ENCODE peak calls at places on chromosomes 16 and 17, in four cellular contexts. One of them, this sample, is unnamed.

GRCh38 chr17:8807070-8807550 is 7.9 kb upstream of the MFSD6L start:
- DNase-seq in K562: no peak
- DNase-seq in HepG2: no peak
- DNase-seq in WTC11: no peak
- DNase-seq in this sample: no peak

GRCh38 chr17:78324391-78325075 is 35.3 kb downstream of the SOCS3 start:
- DNase-seq in K562: no peak
- DNase-seq in HepG2: no peak
- DNase-seq in WTC11: peak; percentile 53
- DNase-seq in this sample: no peak

GRCh38 chr16:306911-307370 is 24.0 kb downstream of the PDIA2 start:
- DNase-seq in WTC11: no peak
- DNase-seq in K562: no peak
- DNase-seq in HepG2: no peak
- DNase-seq in this sample: peak; percentile 45

GRCh38 chr16:87762071-87762571 is 3.7 kb downstream of the KLHDC4 start:
- DNase-seq in K562: no peak
- DNase-seq in WTC11: no peak
- DNase-seq in HepG2: no peak
- DNase-seq in this sample: no peak

GRCh38 chr17:56203430-56203829 is 50.2 kb downstream of the ANKFN1 start:
- DNase-seq in HepG2: peak; percentile 7
- DNase-seq in WTC11: no peak
- DNase-seq in K562: peak; percentile 57
- DNase-seq in this sample: peak; percentile 37

GRCh38 chr17:34981538-34982241 is 1.4 kb downstream of the LIG3 start:
- DNase-seq in WTC11: no peak
- DNase-seq in K562: peak; percentile 34
- DNase-seq in HepG2: no peak
- DNase-seq in this sample: peak; percentile 53

GRCh38 chr16:63530208-63530607 is 1494.0 kb upstream of the CDH8 start:
- DNase-seq in K562: no peak
- DNase-seq in HepG2: no peak
- DNase-seq in WTC11: no peak
- DNase-seq in this sample: no peak

GRCh38 chr16:86575754-86576557 is 2.4 kb upstream of the FOXL1 start:
- DNase-seq in WTC11: peak; percentile 92
- DNase-seq in K562: peak; percentile 93
- DNase-seq in HepG2: peak; percentile 63
- DNase-seq in this sample: peak; percentile 83

GRCh38 chr17:74212913-74213791 is at the start of gene TTYH2:
- DNase-seq in K562: peak; percentile 91
- DNase-seq in WTC11: peak; percentile 74
- DNase-seq in HepG2: peak; percentile 77
- DNase-seq in this sample: peak; percentile 88

GRCh38 chr16:23414731-23415130 is 38.3 kb downstream of the COG7 start:
- DNase-seq in HepG2: no peak
- DNase-seq in K562: no peak
- DNase-seq in WTC11: no peak
- DNase-seq in this sample: no peak

GRCh38 chr17:70808596-70808995 is 639.3 kb downstream of the KCNJ2 start:
- DNase-seq in K562: no peak
- DNase-seq in HepG2: no peak
- DNase-seq in WTC11: no peak
- DNase-seq in this sample: peak; percentile 25

GRCh38 chr16:74297296-74297665 is 667 bp downstream of the PSMD7 start:
- DNase-seq in HepG2: peak; percentile 24
- DNase-seq in K562: no peak
- DNase-seq in WTC11: no peak
- DNase-seq in this sample: peak; percentile 43

GRCh38 chr17:57004944-57005579 is 27.1 kb downstream of the SCPEP1 start:
- DNase-seq in K562: peak; percentile 35
- DNase-seq in HepG2: no peak
- DNase-seq in WTC11: no peak
- DNase-seq in this sample: peak; percentile 43

GRCh38 chr16:86740817-86741799 is 162.8 kb downstream of the FOXL1 start:
- DNase-seq in K562: no peak
- DNase-seq in HepG2: peak; percentile 29
- DNase-seq in WTC11: no peak
- DNase-seq in this sample: peak; percentile 65

GRCh38 chr17:49637050-49637449 is 40.8 kb downstream of the SPOP start:
- DNase-seq in K562: no peak
- DNase-seq in HepG2: no peak
- DNase-seq in WTC11: no peak
- DNase-seq in this sample: no peak

GRCh38 chr16:51359141-51359960 is 208.3 kb upstream of the SALL1 start:
- DNase-seq in HepG2: no peak
- DNase-seq in K562: no peak
- DNase-seq in WTC11: peak; percentile 38
- DNase-seq in this sample: no peak

GRCh38 chr17:17724307-17724921 is 43.2 kb downstream of the RAI1 start:
- DNase-seq in K562: no peak
- DNase-seq in HepG2: no peak
- DNase-seq in WTC11: peak; percentile 66
- DNase-seq in this sample: peak; percentile 44

GRCh38 chr17:17723354-17724261 is 42.4 kb downstream of the RAI1 start:
- DNase-seq in WTC11: peak; percentile 57
- DNase-seq in K562: no peak
- DNase-seq in HepG2: no peak
- DNase-seq in this sample: peak; percentile 70

GRCh38 chr17:17721140-17721668 is 39.9 kb downstream of the RAI1 start:
- DNase-seq in WTC11: no peak
- DNase-seq in K562: no peak
- DNase-seq in HepG2: no peak
- DNase-seq in this sample: no peak

GRCh38 chr17:17722906-17723353 is 41.7 kb downstream of the RAI1 start:
- DNase-seq in K562: no peak
- DNase-seq in HepG2: no peak
- DNase-seq in WTC11: no peak
- DNase-seq in this sample: no peak

DNA sequence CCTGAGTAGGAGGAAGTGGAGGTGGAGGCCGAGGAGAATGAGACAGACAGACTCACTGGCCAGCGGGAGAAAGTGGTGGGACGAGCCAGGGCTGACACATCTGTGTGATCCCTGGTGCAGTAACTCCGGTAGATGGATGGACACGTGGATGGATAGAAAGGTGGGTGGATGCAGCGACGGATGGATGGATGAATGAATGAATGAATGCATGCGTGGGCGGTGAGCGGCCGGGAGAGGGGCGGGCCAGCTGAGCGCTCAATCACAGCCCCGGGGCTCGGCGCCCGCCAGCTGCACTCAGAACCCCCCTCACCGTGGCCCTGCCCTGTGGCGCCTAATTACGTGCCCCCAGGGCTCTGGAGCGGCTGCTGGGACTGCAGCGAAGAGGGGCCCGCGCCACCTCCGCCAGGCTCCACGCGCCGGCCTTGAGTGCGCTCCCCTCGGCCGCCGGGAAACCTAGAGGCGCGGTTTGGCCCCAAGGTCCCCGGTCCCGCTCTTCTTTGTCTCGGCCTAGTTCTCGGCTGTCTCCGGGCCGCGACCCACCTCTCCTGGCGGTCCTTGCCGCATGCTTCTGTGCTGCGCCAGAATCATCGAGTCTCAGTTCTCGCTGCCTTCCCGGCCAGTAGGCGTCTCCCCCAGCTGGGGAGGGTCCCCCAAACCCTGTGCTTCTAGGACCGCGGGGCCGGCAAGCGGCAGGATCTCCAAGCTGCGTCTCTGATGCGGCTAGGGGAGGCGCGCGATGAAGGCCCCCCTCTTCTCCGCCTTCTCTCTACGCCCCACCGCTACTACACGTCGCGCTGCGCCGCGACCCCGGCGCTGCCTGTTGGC is 41.0 kb downstream of the RAI1 start:
- DNase-seq in HepG2: no peak
- DNase-seq in K562: no peak
- DNase-seq in WTC11: peak; percentile 63
- DNase-seq in this sample: no peak
- TF ChIP-seq ELF4 in HepG2: no peak
- TF ChIP-seq ELF4 in K562: no peak
- TF ChIP-seq ELF4 in WTC11: no peak
- TF ChIP-seq ELF4 in this sample: no peak

GRCh38 chr16:58048494-58048893 is 22.9 kb downstream of the MMP15 start:
- DNase-seq in K562: no peak
- DNase-seq in HepG2: no peak
- DNase-seq in WTC11: no peak
- DNase-seq in this sample: no peak
- TF ChIP-seq ELF4 in K562: no peak
- TF ChIP-seq ELF4 in HepG2: no peak
- TF ChIP-seq ELF4 in WTC11: no peak
- TF ChIP-seq ELF4 in this sample: no peak

GRCh38 chr16:48115299-48115698 is 40.5 kb downstream of the ABCC12 start:
- DNase-seq in WTC11: no peak
- DNase-seq in HepG2: no peak
- DNase-seq in K562: no peak
- DNase-seq in this sample: no peak

GRCh38 chr16:48118841-48119240 is 37.0 kb downstream of the ABCC12 start:
- DNase-seq in HepG2: no peak
- DNase-seq in K562: no peak
- DNase-seq in WTC11: no peak
- DNase-seq in this sample: no peak

GRCh38 chr16:48121276-48121675 is 34.5 kb downstream of the ABCC12 start:
- DNase-seq in K562: no peak
- DNase-seq in WTC11: no peak
- DNase-seq in HepG2: no peak
- DNase-seq in this sample: no peak

GRCh38 chr16:48114410-48114809 is 41.4 kb downstream of the ABCC12 start:
- DNase-seq in WTC11: no peak
- DNase-seq in K562: no peak
- DNase-seq in HepG2: no peak
- DNase-seq in this sample: no peak

DNA sequence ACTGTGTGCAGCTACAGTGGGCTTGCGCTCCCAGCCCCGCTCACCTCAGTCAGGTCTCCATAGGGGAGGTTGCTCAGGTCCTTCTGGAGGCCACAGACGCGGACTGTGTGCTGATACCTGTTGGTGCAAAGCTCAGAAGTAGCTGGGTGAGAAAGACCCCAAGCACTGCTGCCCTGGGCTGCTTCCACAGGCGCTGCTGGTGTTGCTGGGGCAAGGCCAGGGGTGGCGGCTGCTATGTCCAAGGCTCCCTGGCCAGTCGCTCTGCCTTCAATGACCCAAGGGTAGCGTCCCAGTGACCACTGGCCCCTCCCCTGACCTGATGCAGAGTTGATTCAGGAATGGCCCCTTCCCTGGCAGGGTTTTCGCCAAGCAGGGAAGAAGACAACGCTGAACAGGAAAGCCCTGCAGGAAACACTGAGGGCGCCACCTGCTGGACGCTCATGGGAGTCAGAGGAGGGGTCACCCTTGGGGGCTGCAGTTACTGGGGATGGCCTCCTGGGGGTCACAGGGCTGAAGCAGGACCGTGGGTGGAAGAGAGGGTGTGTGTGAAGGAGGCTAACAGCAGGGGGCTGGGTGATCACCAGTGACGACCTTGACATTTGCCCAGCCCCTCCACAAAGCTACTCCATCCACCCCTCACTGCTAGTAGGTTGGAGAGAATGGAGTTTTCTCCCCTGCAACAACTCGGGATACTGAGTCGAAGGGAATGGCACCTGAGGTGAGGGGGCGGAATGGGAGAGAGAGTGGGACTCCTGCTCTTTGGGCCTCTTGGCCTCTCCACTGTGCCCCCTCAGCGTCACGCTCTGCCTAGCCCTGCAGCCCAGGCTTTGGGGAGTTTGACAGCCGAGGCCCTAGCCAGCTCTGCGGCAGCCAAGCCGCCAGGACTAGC is 38.3 kb downstream of the ABCC12 start:
- DNase-seq in WTC11: peak; percentile 93
- DNase-seq in K562: peak; percentile 98
- DNase-seq in HepG2: peak; percentile 81
- DNase-seq in this sample: peak; percentile 87
- TF ChIP-seq ELF4 in WTC11: no peak
- TF ChIP-seq ELF4 in K562: no peak
- TF ChIP-seq ELF4 in HepG2: no peak
- TF ChIP-seq ELF4 in this sample: no peak

GRCh38 chr17:76935331-76935730 is 67.1 kb downstream of the MGAT5B start:
- DNase-seq in HepG2: no peak
- DNase-seq in K562: no peak
- DNase-seq in WTC11: no peak
- DNase-seq in this sample: no peak
- TF ChIP-seq ELF4 in HepG2: no peak
- TF ChIP-seq ELF4 in K562: no peak
- TF ChIP-seq ELF4 in WTC11: no peak
- TF ChIP-seq ELF4 in this sample: no peak

GRCh38 chr17:353213-353837 is 718 bp upstream of the RPH3AL start:
- DNase-seq in HepG2: no peak
- DNase-seq in K562: no peak
- DNase-seq in WTC11: no peak
- DNase-seq in this sample: no peak
- TF ChIP-seq ELF4 in HepG2: no peak
- TF ChIP-seq ELF4 in K562: no peak
- TF ChIP-seq ELF4 in WTC11: no peak
- TF ChIP-seq ELF4 in this sample: no peak

GRCh38 chr16:78436846-78437245 is 337.4 kb downstream of the WWOX start:
- DNase-seq in WTC11: no peak
- DNase-seq in HepG2: no peak
- DNase-seq in K562: no peak
- DNase-seq in this sample: no peak
- TF ChIP-seq ELF4 in WTC11: no peak
- TF ChIP-seq ELF4 in HepG2: no peak
- TF ChIP-seq ELF4 in K562: no peak
- TF ChIP-seq ELF4 in this sample: no peak

This sample was measured in HEK293T.